ENCODE peak calls at places on chromosomes 6 and 20, in nine cellular contexts. V is ovary, N is coronary artery, B is A673, C is brain microvascular endothelial cell, G is GM23338, Q is mammary epithelial cell, I is epithelial cell of proximal tubule, W is prostate gland. D is an unnamed sample.

GRCh38 chr20:35359335-35359997 is 52.3 kb downstream of the UQCC1 start:
- DNase-seq in W (peak), G (no peak), V (no peak), Q (no peak), B (no peak), C (no peak), N (no peak), I (no peak), D (no peak)

GRCh38 chr6:142035890-142036289 is 96.8 kb upstream of the GJE1 start:
- DNase-seq in B (no peak), I (no peak), G (no peak), V (no peak), N (no peak), W (no peak), Q (no peak), C (no peak), D (no peak)

GRCh38 chr6:167735498-167736201 is 91.1 kb upstream of the AFDN start:
- DNase-seq in N (no peak), Q (no peak), I (no peak), W (no peak), V (no peak), C (no peak), G (no peak), B (peak), D (no peak)

GRCh38 chr20:35093245-35093884 is 758 bp upstream of the TRPC4AP start:
- DNase-seq in V (no peak), B (peak), Q (peak), I (peak), N (no peak), C (peak), W (no peak), G (no peak), D (peak)

GRCh38 chr6:4776967-4777925 is 1.0 kb downstream of the CDYL start:
- DNase-seq in G (peak), B (peak), N (no peak), I (no peak), C (peak), V (peak), Q (peak), W (peak), D (peak)

GRCh38 chr6:140001851-140002301 is 627.4 kb upstream of the CITED2 start:
- DNase-seq in C (no peak), G (no peak), V (no peak), W (no peak), N (no peak), Q (no peak), B (no peak), I (no peak), D (peak)

GRCh38 chr20:53792946-53793536 is 199.4 kb upstream of the ZNF217 start:
- DNase-seq in V (no peak), W (no peak), N (no peak), G (no peak), I (no peak), C (no peak), B (no peak), Q (no peak), D (no peak)

GRCh38 chr6:27145731-27146455 is 101.6 kb upstream of the PRSS16 start:
- DNase-seq in I (no peak), Q (peak), V (peak), N (peak), G (peak), B (peak), C (peak), W (peak), D (peak)

GRCh38 chr20:62623488-62624324 is 18.6 kb upstream of the SLCO4A1 start:
- DNase-seq in W (peak), V (peak), C (peak), I (peak), Q (peak), B (peak), G (peak), N (peak), D (peak)

GRCh38 chr6:11919771-11920440 is 92.2 kb upstream of the HIVEP1 start:
- DNase-seq in I (no peak), W (no peak), B (no peak), Q (no peak), C (no peak), V (no peak), N (no peak), G (no peak), D (no peak)

GRCh38 chr6:159062564-159062945 is 17.8 kb upstream of the TAGAP start:
- DNase-seq in W (no peak), I (no peak), G (no peak), N (no peak), Q (no peak), V (no peak), C (no peak), B (no peak), D (no peak)

GRCh38 chr6:36289281-36290018 is 19.6 kb downstream of the PNPLA1 start:
- DNase-seq in C (no peak), N (no peak), W (no peak), G (peak), B (no peak), Q (peak), I (no peak), V (no peak), D (no peak)

GRCh38 chr6:155832596-155832995 is 377.0 kb upstream of the NOX3 start:
- DNase-seq in V (no peak), N (no peak), B (peak), Q (peak), W (no peak), I (no peak), G (peak), C (peak), D (peak)

GRCh38 chr6:1082040-1082935 is 229.6 kb upstream of the FOXQ1 start:
- DNase-seq in C (peak), I (peak), V (no peak), Q (peak), N (peak), G (no peak), W (no peak), B (no peak), D (peak)

GRCh38 chr6:32752580-32752979 is 10.8 kb downstream of the HLA-DQB2 start:
- DNase-seq in I (no peak), W (no peak), B (peak), C (no peak), Q (peak), N (no peak), G (no peak), V (no peak), D (peak)

GRCh38 chr6:144583614-144583954 is 298.4 kb downstream of the UTRN start:
- DNase-seq in G (no peak), W (no peak), V (no peak), B (no peak), Q (no peak), C (no peak), I (no peak), N (no peak), D (no peak)

GRCh38 chr6:46677314-46677654 is 10.4 kb upstream of the TDRD6 start:
- DNase-seq in V (no peak), N (no peak), I (no peak), G (peak), C (no peak), B (peak), W (no peak), Q (no peak), D (no peak)

GRCh38 chr6:170224694-170225660 is 65.9 kb downstream of the DLL1 start:
- DNase-seq in Q (peak), B (no peak), G (no peak), W (peak), V (no peak), N (no peak), I (no peak), C (no peak), D (no peak)

GRCh38 chr6:134446228-134446848 is 128.4 kb upstream of the SGK1 start:
- DNase-seq in B (peak), Q (no peak), G (no peak), V (no peak), I (no peak), C (no peak), N (no peak), W (peak), D (peak)

GRCh38 chr6:35638679-35639078 is 50.0 kb downstream of the FKBP5 start:
- DNase-seq in G (no peak), I (no peak), B (no peak), N (no peak), Q (no peak), C (no peak), W (no peak), V (no peak), D (no peak)

GRCh38 chr6:124982669-124983068 is 20.4 kb downstream of the RNF217 start:
- DNase-seq in W (no peak), C (no peak), N (no peak), B (no peak), G (no peak), I (no peak), V (no peak), Q (peak), D (no peak)
- H3K4me3 ChIP-seq in W (no peak), C (no peak), N (no peak), B (no peak), G (no peak), I (no peak), V (no peak), Q (no peak), D (no peak)

GRCh38 chr6:117265425-117266266 is at the start of gene VGLL2:
- DNase-seq in I (no peak), W (no peak), B (peak), N (no peak), G (peak), C (no peak), Q (peak), V (no peak), D (peak)
- TF ChIP-seq CTCF in I (no peak), W (no peak), B (peak), N (no peak), G (no peak), C (peak), Q (no peak), V (no peak), D (peak)

GRCh38 chr6:40343318-40343886 is 243.8 kb downstream of the LRFN2 start:
- DNase-seq in V (no peak), I (no peak), W (no peak), G (no peak), N (peak), C (no peak), B (no peak), Q (no peak), D (no peak)

GRCh38 chr6:40346241-40346640 is 240.9 kb downstream of the LRFN2 start:
- DNase-seq in W (no peak), N (peak), Q (no peak), G (no peak), I (no peak), B (no peak), V (no peak), C (no peak), D (no peak)

GRCh38 chr6:40343887-40344565 is 243.1 kb downstream of the LRFN2 start:
- DNase-seq in W (no peak), Q (no peak), I (no peak), G (no peak), C (no peak), N (peak), B (no peak), V (no peak), D (no peak)

GRCh38 chr6:40342674-40343230 is 244.4 kb downstream of the LRFN2 start:
- DNase-seq in B (peak), I (no peak), Q (no peak), V (no peak), G (no peak), C (no peak), N (peak), W (no peak), D (no peak)

GRCh38 chr6:40344566-40345185 is 242.5 kb downstream of the LRFN2 start:
- DNase-seq in V (no peak), N (peak), B (no peak), Q (no peak), G (no peak), C (no peak), I (no peak), W (no peak), D (no peak)
- H3K4me3 ChIP-seq in V (no peak), N (no peak), B (no peak), Q (no peak), G (no peak), C (no peak), I (no peak), W (no peak), D (no peak)

GRCh38 chr6:14384175-14384949 is 266.8 kb downstream of the CD83 start:
- DNase-seq in B (no peak), V (no peak), I (no peak), C (no peak), G (no peak), Q (peak), N (no peak), W (no peak), D (no peak)
- TF ChIP-seq CTCF in B (no peak), V (no peak), I (no peak), C (no peak), G (no peak), Q (no peak), N (no peak), W (no peak), D (no peak)

DNA sequence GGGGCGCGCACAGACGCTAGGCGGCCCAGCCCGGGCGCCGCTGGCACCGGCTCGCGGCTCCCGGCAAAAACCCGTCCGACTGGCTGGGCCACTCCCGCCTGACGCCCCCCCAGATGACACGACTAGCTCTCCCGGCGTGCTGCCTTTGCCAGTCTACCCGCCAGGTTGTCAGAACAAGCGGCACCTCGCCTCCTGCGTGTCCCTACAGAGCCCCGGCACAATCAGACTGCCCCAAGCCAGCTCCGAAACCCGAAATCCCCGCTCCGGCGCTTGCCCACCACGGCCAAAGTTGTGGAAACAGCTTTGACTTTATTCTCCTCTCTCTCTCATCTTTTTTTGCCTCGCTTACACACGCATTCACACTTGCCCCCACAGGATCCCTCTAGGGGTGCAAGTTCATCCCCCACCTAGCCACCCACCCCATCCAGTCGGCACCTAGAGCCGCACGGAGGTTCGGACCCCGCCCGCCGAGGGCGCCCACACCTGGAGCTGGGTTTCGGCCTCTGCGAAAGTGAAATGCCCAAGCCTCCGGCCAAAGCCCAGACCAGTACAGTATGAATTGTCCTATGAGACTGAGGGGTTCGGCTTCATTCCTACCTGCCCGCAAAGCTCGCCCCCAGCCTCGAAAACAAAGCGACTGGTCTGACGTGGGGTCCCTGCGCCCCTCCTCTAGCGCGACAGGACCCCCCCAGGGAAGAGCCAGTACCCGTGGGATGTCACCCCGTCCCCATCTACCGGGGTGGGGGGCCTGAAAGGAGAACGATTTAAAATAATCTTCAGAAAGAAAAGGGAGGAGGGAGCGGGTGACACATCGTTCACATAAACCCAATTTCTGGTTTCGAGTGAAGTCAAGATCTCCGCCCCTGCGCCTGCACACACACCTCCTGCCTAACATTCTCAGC is 1.7 kb downstream of the TFAP2A start:
- DNase-seq in B (peak), I (no peak), Q (peak), V (no peak), G (peak), N (no peak), W (peak), C (no peak), D (no peak)
- H3K4me3 ChIP-seq in B (peak), I (peak), Q (peak), V (peak), G (peak), N (peak), W (peak), C (peak), D (peak)

DNA sequence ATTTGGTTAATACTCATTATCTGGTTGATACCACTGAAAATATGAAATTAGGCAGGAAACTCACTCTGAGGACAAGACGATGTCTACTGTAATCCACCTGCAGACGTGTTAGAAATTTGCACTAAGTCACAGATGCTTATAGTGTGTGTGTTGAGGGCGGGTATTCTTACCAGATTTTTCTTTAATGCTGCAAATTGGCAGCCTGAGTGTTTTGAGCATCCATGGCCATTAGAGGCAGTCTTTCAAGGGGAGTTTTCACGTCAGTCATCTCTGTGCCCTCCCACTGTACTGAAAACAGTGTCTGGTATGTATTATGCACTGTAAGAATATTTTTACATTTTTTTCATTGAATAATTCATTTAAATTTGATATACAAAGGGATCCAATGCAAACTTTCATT is 266.5 kb upstream of the QKI start:
- DNase-seq in I (no peak), B (no peak), W (no peak), C (peak), V (no peak), N (no peak), Q (no peak), G (peak), D (no peak)
- TF ChIP-seq CTCF in I (peak), B (peak), W (no peak), C (peak), V (no peak), N (no peak), Q (no peak), G (peak), D (no peak)

GRCh38 chr6:73857341-73857890 is 161.4 kb downstream of the CD109 start:
- DNase-seq in I (no peak), W (no peak), V (no peak), Q (no peak), C (no peak), G (no peak), B (no peak), N (no peak), D (no peak)

GRCh38 chr6:73860303-73860702 is 164.3 kb downstream of the CD109 start:
- DNase-seq in V (no peak), B (no peak), C (no peak), N (no peak), G (no peak), I (no peak), W (no peak), Q (no peak), D (no peak)

GRCh38 chr6:73858376-73858775 is 162.4 kb downstream of the CD109 start:
- DNase-seq in N (no peak), V (no peak), I (no peak), B (no peak), G (no peak), W (no peak), C (no peak), Q (no peak), D (peak)

DNA sequence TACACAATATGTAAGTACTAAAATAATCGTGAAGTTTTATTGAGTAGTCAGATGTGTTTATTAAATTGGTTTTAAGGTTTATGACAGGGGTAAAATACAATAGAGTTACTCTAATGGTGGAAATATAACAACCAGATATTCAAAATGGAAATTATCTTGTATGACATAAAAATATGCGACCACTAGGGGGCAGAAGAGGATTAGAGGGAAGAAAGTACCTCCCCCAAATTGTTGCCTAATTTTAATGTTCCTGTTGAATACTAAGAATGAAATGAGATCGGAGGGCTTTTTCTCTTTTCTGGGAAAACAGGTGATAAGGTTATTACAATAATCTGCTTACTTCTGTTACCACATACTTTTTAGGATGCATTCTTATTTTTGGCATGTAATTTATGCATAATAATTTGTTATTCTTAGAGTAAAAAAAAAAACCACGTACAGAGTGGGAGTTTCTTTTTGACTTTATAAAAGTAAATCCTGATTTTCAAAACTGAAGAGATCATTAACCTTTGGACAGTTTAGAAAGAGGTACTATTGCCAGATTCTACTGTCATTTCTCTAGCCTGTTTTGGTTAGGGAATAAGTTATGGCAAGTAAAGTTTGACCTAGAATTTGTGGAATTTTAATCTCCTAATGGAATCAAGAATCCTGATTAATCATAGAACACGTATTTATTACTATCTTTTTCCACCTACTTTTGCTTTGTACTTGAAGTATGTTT is 159.2 kb downstream of the CD109 start:
- DNase-seq in V (no peak), I (no peak), W (peak), C (peak), B (peak), Q (peak), G (peak), N (no peak), D (peak)
- H3K4me3 ChIP-seq in V (no peak), I (no peak), W (no peak), C (no peak), B (no peak), Q (no peak), G (no peak), N (peak), D (no peak)

GRCh38 chr20:5877128-5877527 is 73.2 kb downstream of the TRMT6 start:
- DNase-seq in G (no peak), B (no peak), N (no peak), W (no peak), C (no peak), Q (no peak), I (no peak), V (no peak), D (no peak)
- TF ChIP-seq CTCF in G (no peak), B (no peak), N (no peak), W (no peak), C (no peak), Q (no peak), I (no peak), V (no peak), D (no peak)

GRCh38 chr6:75936682-75937081 is 135.8 kb downstream of the IMPG1 start:
- DNase-seq in B (no peak), W (no peak), Q (no peak), G (no peak), C (no peak), I (no peak), V (no peak), N (no peak), D (no peak)

GRCh38 chr6:75934643-75935472 is 137.6 kb downstream of the IMPG1 start:
- DNase-seq in Q (peak), C (peak), G (peak), W (peak), V (peak), N (no peak), B (peak), I (no peak), D (peak)

GRCh38 chr6:75932067-75932466 is 140.4 kb downstream of the IMPG1 start:
- DNase-seq in V (no peak), C (peak), G (peak), Q (no peak), W (no peak), I (no peak), B (peak), N (no peak), D (no peak)

GRCh38 chr6:75933387-75933975 is 139.0 kb downstream of the IMPG1 start:
- DNase-seq in I (no peak), C (no peak), V (no peak), B (no peak), Q (no peak), G (no peak), W (no peak), N (no peak), D (no peak)

DNA sequence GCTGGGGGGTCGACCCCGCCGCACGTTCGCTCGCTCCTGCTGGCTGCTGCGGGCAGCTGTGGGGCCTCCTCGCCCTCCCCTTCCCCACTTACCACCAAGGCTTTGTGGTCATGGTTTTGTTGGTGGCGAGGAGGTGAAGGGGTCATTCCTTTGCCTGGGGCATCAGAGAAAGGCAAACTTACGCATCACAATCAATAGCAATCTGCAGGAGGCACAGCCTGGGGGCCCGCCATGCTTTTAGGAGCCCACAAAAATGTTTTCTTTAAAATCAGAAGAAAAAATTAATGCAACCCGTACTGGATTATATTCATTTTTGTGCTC is 137.0 kb downstream of the IMPG1 start:
- DNase-seq in V (no peak), Q (no peak), I (no peak), W (no peak), G (peak), N (no peak), B (no peak), C (no peak), D (no peak)
- H3K4me3 ChIP-seq in V (peak), Q (peak), I (peak), W (peak), G (peak), N (peak), B (peak), C (peak), D (peak)

GRCh38 chr20:49682798-49683197 is 30.9 kb downstream of the B4GALT5 start:
- DNase-seq in N (no peak), I (no peak), W (no peak), C (no peak), B (no peak), G (no peak), Q (no peak), V (no peak), D (no peak)
- TF ChIP-seq CTCF in N (no peak), I (no peak), W (no peak), C (no peak), B (no peak), G (no peak), Q (no peak), V (no peak), D (no peak)

D was measured in fibroblast of the aortic adventitia.